ENCODE peak calls at places on chromosome 10, in four cellular contexts. One of them, this sample, is unnamed.

GRCh38 chr10:61284222-61284890 is 168.8 kb downstream of the TMEM26 start:
- DNase-seq in A549: peak
- DNase-seq in neuronal stem cell: peak
- DNase-seq in right atrium auricular region: no peak
- DNase-seq in this sample: no peak

GRCh38 chr10:95513941-95514392 is 47.2 kb downstream of the SORBS1 start:
- DNase-seq in neuronal stem cell: no peak
- DNase-seq in A549: peak
- DNase-seq in right atrium auricular region: no peak
- DNase-seq in this sample: no peak

GRCh38 chr10:61465216-61465496 is 12.0 kb upstream of the TMEM26 start:
- DNase-seq in A549: no peak
- DNase-seq in right atrium auricular region: no peak
- DNase-seq in neuronal stem cell: no peak
- DNase-seq in this sample: no peak

GRCh38 chr10:51377932-51378206 is 303.6 kb downstream of the PRKG1 start:
- DNase-seq in neuronal stem cell: no peak
- DNase-seq in right atrium auricular region: no peak
- DNase-seq in A549: no peak
- DNase-seq in this sample: no peak

GRCh38 chr10:58064714-58065528 is 202.8 kb downstream of the IPMK start:
- DNase-seq in A549: peak
- DNase-seq in right atrium auricular region: no peak
- DNase-seq in neuronal stem cell: peak
- DNase-seq in this sample: peak

GRCh38 chr10:12566161-12567115 is 217.1 kb downstream of the CAMK1D start:
- DNase-seq in neuronal stem cell: no peak
- DNase-seq in A549: no peak
- DNase-seq in right atrium auricular region: peak
- DNase-seq in this sample: no peak

GRCh38 chr10:52775132-52775647 is 2.6 kb upstream of the MBL2 start:
- DNase-seq in A549: no peak
- DNase-seq in neuronal stem cell: no peak
- DNase-seq in right atrium auricular region: no peak
- DNase-seq in this sample: no peak

GRCh38 chr10:2949948-2950354 is 117.4 kb upstream of the PFKP start:
- DNase-seq in A549: peak
- DNase-seq in right atrium auricular region: no peak
- DNase-seq in neuronal stem cell: no peak
- DNase-seq in this sample: no peak

GRCh38 chr10:122510326-122510725 is 49.0 kb downstream of the HTRA1 start:
- DNase-seq in right atrium auricular region: no peak
- DNase-seq in neuronal stem cell: no peak
- DNase-seq in A549: no peak
- DNase-seq in this sample: no peak

GRCh38 chr10:45354261-45354660 is 19.8 kb upstream of the ALOX5 start:
- DNase-seq in right atrium auricular region: no peak
- DNase-seq in neuronal stem cell: no peak
- DNase-seq in A549: no peak
- DNase-seq in this sample: no peak

GRCh38 chr10:44492678-44493077 is 107.8 kb upstream of the CXCL12 start:
- DNase-seq in A549: no peak
- DNase-seq in right atrium auricular region: no peak
- DNase-seq in neuronal stem cell: no peak
- DNase-seq in this sample: no peak

GRCh38 chr10:104045151-104046089 is 40.3 kb downstream of the COL17A1 start:
- DNase-seq in A549: peak
- DNase-seq in neuronal stem cell: peak
- DNase-seq in right atrium auricular region: peak
- DNase-seq in this sample: peak

GRCh38 chr10:112491144-112491543 is 44.1 kb downstream of the VTI1A start:
- DNase-seq in neuronal stem cell: no peak
- DNase-seq in A549: no peak
- DNase-seq in right atrium auricular region: no peak
- DNase-seq in this sample: no peak

GRCh38 chr10:124652200-124652599 is 92.0 kb downstream of the FAM53B start:
- DNase-seq in right atrium auricular region: no peak
- DNase-seq in A549: no peak
- DNase-seq in neuronal stem cell: no peak
- DNase-seq in this sample: no peak

GRCh38 chr10:17779761-17780160 is 27.8 kb downstream of the TMEM236 start:
- DNase-seq in neuronal stem cell: no peak
- DNase-seq in right atrium auricular region: no peak
- DNase-seq in A549: no peak
- DNase-seq in this sample: no peak
- H3K27ac ChIP-seq in neuronal stem cell: no peak
- H3K27ac ChIP-seq in right atrium auricular region: no peak
- H3K27ac ChIP-seq in A549: no peak
- H3K27ac ChIP-seq in this sample: no peak

GRCh38 chr10:73873163-73873842 is 1.1 kb downstream of the CAMK2G start:
- DNase-seq in right atrium auricular region: no peak
- DNase-seq in neuronal stem cell: no peak
- DNase-seq in A549: no peak
- DNase-seq in this sample: no peak
- H3K4me3 ChIP-seq in right atrium auricular region: peak
- H3K4me3 ChIP-seq in neuronal stem cell: peak
- H3K4me3 ChIP-seq in A549: peak
- H3K4me3 ChIP-seq in this sample: peak

GRCh38 chr10:80137031-80137712 is 4.6 kb downstream of the PLAC9 start:
- DNase-seq in right atrium auricular region: peak
- DNase-seq in A549: no peak
- DNase-seq in neuronal stem cell: no peak
- DNase-seq in this sample: no peak
- H3K27ac ChIP-seq in right atrium auricular region: peak
- H3K27ac ChIP-seq in A549: no peak
- H3K27ac ChIP-seq in neuronal stem cell: no peak
- H3K27ac ChIP-seq in this sample: no peak

DNA sequence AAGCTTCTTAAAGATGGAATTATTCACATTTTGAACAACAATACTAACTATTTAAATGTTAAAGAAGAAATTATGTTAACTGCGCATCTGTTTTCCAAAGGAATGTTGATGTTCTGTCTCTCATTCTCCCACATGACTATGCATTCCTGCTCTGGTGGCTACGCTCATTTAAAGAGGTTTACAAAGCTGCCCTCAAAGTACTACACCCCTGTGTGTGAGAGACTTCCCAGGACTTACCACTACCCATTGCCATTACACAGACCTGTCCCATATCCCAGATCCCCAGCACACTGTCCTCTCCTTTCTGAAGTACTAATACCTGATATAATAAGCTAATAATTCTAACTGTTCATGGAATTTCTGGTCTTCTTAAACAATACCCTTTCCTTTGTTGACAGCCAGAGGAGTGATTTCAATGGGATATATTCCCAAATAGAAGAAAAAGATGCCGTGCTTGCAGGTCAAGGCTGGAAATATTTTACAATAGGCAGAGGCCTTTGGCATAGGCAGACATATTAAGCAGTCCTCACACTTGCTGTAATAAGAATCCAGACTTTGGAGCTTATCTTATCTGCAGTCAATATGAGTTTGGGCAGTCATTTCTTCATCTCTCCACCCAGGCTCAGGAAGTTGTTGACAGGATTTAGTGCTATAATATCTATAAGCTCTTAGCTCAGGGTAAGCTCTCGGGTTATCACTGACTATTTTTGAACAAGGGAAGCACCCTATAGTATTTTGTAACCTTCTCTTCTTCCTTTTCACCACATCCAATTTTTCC is 12.2 kb downstream of the LIPF start:
- DNase-seq in right atrium auricular region: no peak
- DNase-seq in neuronal stem cell: no peak
- DNase-seq in A549: no peak
- DNase-seq in this sample: no peak
- H3K4me3 ChIP-seq in right atrium auricular region: no peak
- H3K4me3 ChIP-seq in neuronal stem cell: no peak
- H3K4me3 ChIP-seq in A549: no peak
- H3K4me3 ChIP-seq in this sample: no peak